ENCODE peak calls at places on chromosomes 5 and 9, in eight cellular contexts. R, G, A, D, K, Y, L and N are unnamed samples.

GRCh38 chr9:113589890-113590289 is 126.4 kb downstream of the RGS3 start:
- DNase-seq in L (no peak), G (no peak), Y (no peak), K (no peak), R (no peak), D (peak; percentile 73), A (no peak), N (no peak)

GRCh38 chr9:83656032-83656680 is 33.2 kb downstream of the IDNK start:
- DNase-seq in K (no peak), G (no peak), L (no peak), D (no peak), A (no peak), Y (no peak), R (no peak), N (no peak)

GRCh38 chr5:168365581-168366081 is 74.2 kb downstream of the WWC1 start:
- DNase-seq in K (peak; percentile 12), G (no peak), R (no peak), D (no peak), Y (no peak), L (no peak), A (no peak), N (peak; percentile 98)

GRCh38 chr5:170268153-170268689 is 29.4 kb downstream of the LCP2 start:
- DNase-seq in A (no peak), K (no peak), D (no peak), G (no peak), R (no peak), L (no peak), Y (no peak), N (no peak)

GRCh38 chr9:133708123-133708769 is 29.9 kb downstream of the SARDH start:
- DNase-seq in K (no peak), Y (no peak), A (no peak), D (no peak), G (no peak), L (no peak), R (no peak), N (no peak)

GRCh38 chr5:78597068-78597857 is 51.3 kb downstream of the LHFPL2 start:
- DNase-seq in A (no peak), K (no peak), G (peak; percentile 55), Y (no peak), R (no peak), D (peak; percentile 89), L (no peak), N (no peak)

GRCh38 chr9:126609711-126610388 is 3.9 kb upstream of the LMX1B start:
- DNase-seq in A (no peak), R (no peak), G (no peak), D (no peak), L (no peak), Y (no peak), K (no peak), N (no peak)

GRCh38 chr9:15333376-15333881 is 26.4 kb upstream of the TTC39B start:
- DNase-seq in D (no peak), K (no peak), L (no peak), R (no peak), G (no peak), A (no peak), Y (no peak), N (no peak)